ENCODE peak calls at places on chromosomes 1 and 21, in nine cellular contexts. L, T, P, B, S, M, Y, V and R are unnamed samples.

GRCh38 chr1:152035406-152036315 is 1.1 kb downstream of the S100A11 start:
- DNase-seq in P (no peak), V (peak; percentile 67), M (no peak), S (no peak), T (peak; percentile 41), Y (peak; percentile 37), L (no peak), B (no peak), R (peak; percentile 54)

GRCh38 chr1:177983824-177984528 is 14.1 kb upstream of the SEC16B start:
- DNase-seq in P (peak; percentile 69), T (peak; percentile 95), Y (peak; percentile 59), V (peak; percentile 78), S (peak; percentile 54), B (no peak), M (no peak), L (peak; percentile 63), R (peak; percentile 67)

GRCh38 chr1:22750671-22751016 is 40.0 kb downstream of the EPHB2 start:
- DNase-seq in T (no peak), P (no peak), V (peak; percentile 51), M (no peak), L (no peak), Y (no peak), B (no peak), S (no peak), R (peak; percentile 63)

GRCh38 chr1:24895511-24895910 is 34.6 kb downstream of the RUNX3 start:
- DNase-seq in S (no peak), P (no peak), L (no peak), Y (no peak), T (no peak), B (no peak), M (no peak), V (no peak), R (no peak)

GRCh38 chr1:203151362-203152157 is 24.0 kb downstream of the ADORA1 start:
- DNase-seq in B (no peak), S (no peak), L (no peak), P (no peak), Y (no peak), M (no peak), V (no peak), T (no peak), R (no peak)

GRCh38 chr21:45541221-45542039 is 810 bp downstream of the SLC19A1 start:
- DNase-seq in L (no peak), P (peak; percentile 75), T (peak; percentile 72), M (peak; percentile 91), S (peak; percentile 59), V (peak; percentile 67), B (peak; percentile 75), Y (peak; percentile 46), R (peak; percentile 72)

GRCh38 chr1:8438449-8438848 is 120.5 kb downstream of the SLC45A1 start:
- DNase-seq in V (no peak), T (peak; percentile 48), L (no peak), P (no peak), B (no peak), S (no peak), M (no peak), Y (no peak), R (no peak)

GRCh38 chr1:245079021-245079609 is 75.7 kb upstream of the KIF26B start:
- DNase-seq in L (peak; percentile 18), P (no peak), Y (peak; percentile 42), V (peak; percentile 55), B (no peak), S (no peak), T (peak; percentile 83), M (no peak), R (peak; percentile 73)

GRCh38 chr1:187716160-187716559 is 887.4 kb downstream of the PLA2G4A start:
- DNase-seq in Y (no peak), P (no peak), M (no peak), V (no peak), T (no peak), B (no peak), L (no peak), S (no peak), R (no peak)

GRCh38 chr1:211830055-211830329 is 571 bp downstream of the LPGAT1 start:
- DNase-seq in L (no peak), V (no peak), B (no peak), Y (no peak), T (peak; percentile 15), P (no peak), S (no peak), M (no peak), R (no peak)

GRCh38 chr1:94017155-94017829 is 103.7 kb downstream of the ABCA4 start:
- DNase-seq in Y (no peak), S (no peak), B (no peak), M (no peak), V (no peak), T (no peak), L (no peak), P (no peak), R (peak; percentile 36)

GRCh38 chr1:165828581-165829329 is 1.3 kb downstream of the UCK2 start:
- DNase-seq in V (peak; percentile 82), Y (peak; percentile 85), S (peak; percentile 40), B (peak; percentile 29), L (peak; percentile 80), P (peak; percentile 40), M (peak; percentile 41), T (peak; percentile 86), R (peak; percentile 91)

GRCh38 chr1:185565314-185565713 is 168.9 kb upstream of the HMCN1 start:
- DNase-seq in V (peak; percentile 25), L (no peak), T (peak; percentile 55), Y (no peak), M (no peak), B (no peak), S (no peak), P (no peak), R (peak; percentile 92)

GRCh38 chr1:56908619-56909340 is 54.2 kb downstream of the C8A start:
- DNase-seq in Y (no peak), M (no peak), V (peak; percentile 24), T (peak; percentile 76), P (no peak), B (no peak), L (no peak), S (no peak), R (peak; percentile 3)

GRCh38 chr1:227895828-227896685 is 51.7 kb downstream of the WNT9A start:
- DNase-seq in B (no peak), S (peak; percentile 66), P (peak; percentile 16), V (no peak), T (peak; percentile 38), M (no peak), L (peak; percentile 41), Y (no peak), R (no peak)
- TF ChIP-seq CTCF in B (no peak), S (peak; percentile 25), P (no peak), V (peak; percentile 3), T (no peak), M (no peak), L (no peak), Y (no peak), R (no peak)

GRCh38 chr1:112527266-112528010 is 18.7 kb downstream of the WNT2B start:
- DNase-seq in Y (peak; percentile 32), P (no peak), B (no peak), L (no peak), V (no peak), T (peak; percentile 37), M (no peak), S (no peak), R (no peak)

GRCh38 chr1:112522621-112523020 is 13.9 kb downstream of the WNT2B start:
- DNase-seq in T (peak; percentile 81), L (no peak), V (peak; percentile 28), S (no peak), P (no peak), M (no peak), B (no peak), Y (no peak), R (peak; percentile 70)

GRCh38 chr1:112528076-112528475 is 19.3 kb downstream of the WNT2B start:
- DNase-seq in S (no peak), Y (no peak), V (no peak), T (no peak), L (no peak), B (no peak), M (no peak), P (no peak), R (no peak)

GRCh38 chr1:112524986-112525385 is 16.2 kb downstream of the WNT2B start:
- DNase-seq in L (no peak), T (no peak), Y (no peak), S (no peak), B (no peak), P (no peak), V (no peak), M (no peak), R (no peak)

DNA sequence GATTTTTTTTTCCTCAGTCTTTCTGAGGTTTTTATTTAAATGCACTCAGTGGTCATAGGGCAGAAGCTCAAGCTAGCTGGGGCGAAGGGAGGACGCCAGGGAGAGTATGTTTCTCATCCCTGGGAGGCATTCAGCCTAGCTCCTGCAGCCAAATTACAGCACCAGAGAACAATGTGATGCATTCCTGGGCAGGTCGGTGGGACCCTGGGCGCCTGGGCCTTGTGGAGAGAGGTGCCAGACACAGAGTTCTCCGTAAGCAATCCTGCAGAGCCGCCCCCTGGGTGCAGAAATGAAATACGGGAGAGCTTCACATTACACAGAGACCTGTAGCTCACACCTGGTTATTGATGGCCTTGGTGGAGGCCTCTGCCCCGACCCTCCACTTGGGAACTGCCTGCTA is 15.5 kb downstream of the WNT2B start:
- DNase-seq in Y (peak; percentile 75), P (peak; percentile 55), S (no peak), B (no peak), V (peak; percentile 17), L (peak; percentile 60), M (no peak), T (peak; percentile 83), R (no peak)
- TF ChIP-seq CTCF in Y (peak; percentile 8), P (no peak), S (no peak), B (no peak), V (no peak), L (no peak), M (no peak), T (no peak), R (no peak)

GRCh38 chr1:156527584-156527983 is 27.0 kb upstream of the MEF2D start:
- DNase-seq in Y (no peak), B (no peak), M (no peak), T (no peak), P (no peak), V (no peak), S (no peak), L (no peak), R (no peak)
- TF ChIP-seq CTCF in Y (no peak), B (no peak), M (no peak), T (no peak), P (no peak), V (no peak), S (no peak), L (no peak), R (no peak)

GRCh38 chr1:38994196-38994595 is 3.1 kb downstream of the AKIRIN1 start:
- DNase-seq in L (no peak), V (no peak), T (no peak), Y (no peak), B (no peak), P (no peak), S (no peak), M (no peak), R (no peak)
- TF ChIP-seq CTCF in L (no peak), V (no peak), T (no peak), Y (no peak), B (no peak), P (no peak), S (no peak), M (no peak), R (no peak)